ENCODE peak calls at places on chromosomes 12 and 14, in five cellular contexts. Z is sigmoid colon, Y is IMR-90, W is cardiac muscle cell, X is hepatocyte. B is an unnamed sample.

GRCh38 chr14:59358105-59358504 is 107.1 kb downstream of the GPR135 start:
- DNase-seq in X (peak), Z (peak), W (peak), Y (peak), B (no peak)

GRCh38 chr12:13164859-13165577 is 31.5 kb upstream of the EMP1 start:
- DNase-seq in X (no peak), Z (no peak), W (no peak), Y (no peak), B (no peak)

GRCh38 chr12:5796171-5797091 is 148.6 kb downstream of the ANO2 start:
- DNase-seq in W (peak), Y (peak), X (peak), Z (no peak), B (peak)

GRCh38 chr12:64587447-64587846 is 22.8 kb upstream of the RASSF3 start:
- DNase-seq in X (no peak), W (no peak), Y (no peak), Z (no peak), B (no peak)

GRCh38 chr14:23109769-23110168 is 5.0 kb upstream of the CIROP start:
- DNase-seq in Y (no peak), W (no peak), X (no peak), Z (no peak), B (no peak)

GRCh38 chr14:75379930-75380270 is 47.9 kb upstream of the JDP2 start:
- DNase-seq in Z (no peak), W (no peak), X (no peak), Y (no peak), B (no peak)

GRCh38 chr12:2170376-2170775 is 117.6 kb downstream of the CACNA1C start:
- DNase-seq in W (no peak), Y (no peak), X (no peak), Z (peak), B (no peak)

GRCh38 chr14:62158779-62159178 is 396.6 kb downstream of the SNAPC1 start:
- DNase-seq in W (no peak), Y (no peak), Z (no peak), X (no peak), B (no peak)

GRCh38 chr12:39935275-39935674 is 170.6 kb downstream of the SLC2A13 start:
- DNase-seq in X (no peak), Y (peak), W (no peak), Z (no peak), B (no peak)

GRCh38 chr14:65349100-65349499 is 63.4 kb upstream of the FUT8 start:
- DNase-seq in X (no peak), Y (no peak), W (no peak), Z (no peak), B (no peak)

GRCh38 chr12:124305776-124306685 is 11.1 kb downstream of the RFLNA start:
- DNase-seq in Y (no peak), Z (no peak), X (no peak), W (no peak), B (no peak)

GRCh38 chr12:128267246-128267622 is 264 bp downstream of the TMEM132C start:
- DNase-seq in W (peak), X (peak), Y (no peak), Z (no peak), B (no peak)

DNA sequence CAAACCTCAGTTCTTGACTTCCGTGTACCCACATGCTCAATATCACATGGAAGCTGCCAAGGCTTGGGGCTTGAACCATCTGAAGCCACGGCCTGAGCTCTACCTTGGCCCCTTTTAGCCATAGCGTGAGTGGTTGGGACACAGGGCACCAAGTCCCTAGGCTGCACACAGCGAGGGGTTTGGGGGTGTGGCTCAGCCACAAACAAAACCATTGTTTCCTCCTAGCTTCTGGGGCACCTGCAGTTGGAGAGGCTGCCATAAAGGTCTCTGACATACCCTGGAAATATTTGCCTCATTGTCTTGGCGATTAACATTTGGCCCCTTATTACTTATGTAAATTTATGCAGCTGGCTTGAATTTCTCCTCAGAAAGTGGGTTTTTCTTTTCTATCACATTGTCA is 628.6 kb downstream of the NRXN3 start:
- DNase-seq in Z (no peak), Y (no peak), W (no peak), X (no peak), B (no peak)
- TF ChIP-seq CTCF in Z (no peak), Y (no peak), W (no peak), X (no peak), B (no peak)

GRCh38 chr12:54012631-54013398 is 4.0 kb downstream of the HOXC8 start:
- DNase-seq in Y (no peak), W (no peak), X (no peak), Z (no peak), B (no peak)
- TF ChIP-seq CTCF in Y (no peak), W (no peak), X (no peak), Z (no peak), B (no peak)

GRCh38 chr12:50283230-50283923 is at the start of gene LIMA1:
- DNase-seq in W (peak), X (peak), Z (peak), Y (peak), B (peak)
- TF ChIP-seq CTCF in W (no peak), X (no peak), Z (no peak), Y (no peak), B (no peak)

GRCh38 chr14:94598816-94599655 is 13.2 kb upstream of the SERPINA3 start:
- DNase-seq in W (no peak), X (peak), Z (peak), Y (peak), B (no peak)
- TF ChIP-seq CTCF in W (peak), X (peak), Z (no peak), Y (no peak), B (no peak)

GRCh38 chr12:88150063-88150462 is 8.0 kb downstream of the TMTC3 start:
- DNase-seq in X (no peak), W (no peak), Y (no peak), Z (no peak), B (no peak)

GRCh38 chr12:88156075-88156654 is 14.1 kb downstream of the TMTC3 start:
- DNase-seq in W (no peak), Y (no peak), X (no peak), Z (no peak), B (no peak)

GRCh38 chr12:88153959-88154358 is 11.9 kb downstream of the TMTC3 start:
- DNase-seq in Z (no peak), W (peak), X (peak), Y (peak), B (no peak)
- TF ChIP-seq CTCF in Z (peak), W (peak), X (peak), Y (peak), B (peak)

GRCh38 chr12:50110127-50110761 is 1.8 kb upstream of the COX14 start:
- DNase-seq in W (no peak), Z (peak), X (peak), Y (no peak), B (no peak)
- TF ChIP-seq CTCF in W (no peak), Z (no peak), X (no peak), Y (no peak), B (no peak)

GRCh38 chr12:56571131-56571530 is 49.5 kb downstream of the RBMS2 start:
- DNase-seq in X (peak), W (peak), Y (no peak), Z (no peak), B (no peak)

DNA sequence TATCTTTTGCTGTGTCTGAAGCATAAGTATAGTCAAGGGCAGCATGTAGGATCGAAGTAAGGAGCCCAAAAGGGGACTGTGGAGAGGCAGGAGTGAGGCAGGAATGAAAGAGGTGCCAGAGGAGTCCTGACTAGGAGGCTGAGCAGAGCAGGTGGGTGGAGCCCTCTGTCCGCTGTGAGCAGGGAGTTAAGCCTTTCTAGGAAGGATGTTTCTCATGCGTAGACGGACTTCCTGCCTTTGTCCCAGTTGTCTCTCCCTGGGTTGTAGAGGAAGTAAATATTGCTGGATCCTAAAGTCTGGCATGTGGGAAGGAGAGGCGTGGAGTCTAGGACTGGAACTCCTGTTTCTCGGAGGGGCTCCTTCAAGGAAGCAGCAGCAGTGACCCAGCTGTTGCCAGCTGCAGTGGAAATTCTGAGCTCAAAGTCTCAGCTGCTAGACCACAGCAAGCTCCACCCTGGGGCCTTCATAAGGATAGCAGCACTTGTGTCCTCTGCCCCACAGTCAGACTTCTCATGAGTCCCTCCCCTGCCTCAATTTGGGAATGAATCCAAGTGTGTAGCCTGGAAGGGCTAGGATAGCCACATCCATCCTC is 44.0 kb downstream of the RBMS2 start:
- DNase-seq in W (peak), Y (peak), X (peak), Z (peak), B (peak)
- TF ChIP-seq CTCF in W (no peak), Y (no peak), X (no peak), Z (no peak), B (no peak)

GRCh38 chr14:21917699-21918436 is 244.2 kb upstream of the OR4E1 start:
- DNase-seq in W (peak), Y (peak), Z (no peak), X (peak), B (peak)
- TF ChIP-seq CTCF in W (peak), Y (peak), Z (peak), X (peak), B (peak)